ENCODE peak calls at places on chromosomes 5 and 9, in ten cellular contexts. Q, J, W, M, U, X, A, Y, C and N are unnamed samples.

GRCh38 chr9:115015018-115015635 is 84.7 kb upstream of the TNFSF8 start:
- DNase-seq in C (peak; percentile 15), Y (no peak), Q (no peak), A (peak; percentile 59), X (peak; percentile 54), W (peak; percentile 54), M (peak; percentile 40), U (peak; percentile 40), J (peak; percentile 86), N (no peak)

GRCh38 chr9:70462300-70462699 is 47.8 kb upstream of the KLF9 start:
- DNase-seq in W (no peak), Q (no peak), X (no peak), M (no peak), J (no peak), A (no peak), U (no peak), Y (no peak), C (no peak), N (no peak)

GRCh38 chr5:125668904-125669303 is 754.3 kb upstream of the GRAMD2B start:
- DNase-seq in X (no peak), J (peak; percentile 69), U (no peak), M (no peak), Q (no peak), A (no peak), Y (no peak), C (no peak), W (no peak), N (no peak)

GRCh38 chr9:95595780-95596179 is 79.0 kb upstream of the PTCH1 start:
- DNase-seq in U (no peak), Y (no peak), A (no peak), W (no peak), X (no peak), J (no peak), Q (no peak), M (no peak), C (no peak), N (no peak)

GRCh38 chr5:56941981-56942380 is 9.9 kb downstream of the MIER3 start:
- DNase-seq in Y (no peak), J (no peak), M (no peak), Q (no peak), A (no peak), U (no peak), X (peak; percentile 36), C (no peak), W (no peak), N (no peak)

GRCh38 chr5:150137997-150138396 is 17.6 kb downstream of the PDGFRB start:
- DNase-seq in Q (no peak), M (no peak), J (no peak), Y (no peak), C (no peak), A (no peak), W (no peak), X (peak; percentile 43), U (no peak), N (no peak)

GRCh38 chr5:180825768-180826525 is 23.3 kb upstream of the MGAT1 start:
- DNase-seq in J (peak; percentile 86), X (peak; percentile 44), C (no peak), W (no peak), U (peak; percentile 87), Y (no peak), M (peak; percentile 88), Q (no peak), A (no peak), N (no peak)

GRCh38 chr5:167406503-167406902 is 884.9 kb upstream of the WWC1 start:
- DNase-seq in X (no peak), A (no peak), Q (no peak), W (no peak), Y (no peak), J (no peak), C (no peak), U (no peak), M (no peak), N (no peak)

GRCh38 chr9:120257483-120257882 is 322.5 kb downstream of the CDK5RAP2 start:
- DNase-seq in Q (no peak), W (no peak), Y (no peak), U (no peak), X (no peak), M (no peak), C (no peak), A (no peak), J (no peak), N (no peak)

GRCh38 chr5:15522141-15522540 is 22.2 kb downstream of the FBXL7 start:
- DNase-seq in U (peak; percentile 7), A (no peak), X (no peak), Q (no peak), Y (no peak), M (no peak), W (no peak), J (no peak), C (no peak), N (no peak)

GRCh38 chr9:82651474-82651873 is 411.5 kb downstream of the RASEF start:
- DNase-seq in X (no peak), A (no peak), W (no peak), Y (no peak), C (no peak), Q (no peak), M (no peak), J (no peak), U (no peak), N (no peak)

DNA sequence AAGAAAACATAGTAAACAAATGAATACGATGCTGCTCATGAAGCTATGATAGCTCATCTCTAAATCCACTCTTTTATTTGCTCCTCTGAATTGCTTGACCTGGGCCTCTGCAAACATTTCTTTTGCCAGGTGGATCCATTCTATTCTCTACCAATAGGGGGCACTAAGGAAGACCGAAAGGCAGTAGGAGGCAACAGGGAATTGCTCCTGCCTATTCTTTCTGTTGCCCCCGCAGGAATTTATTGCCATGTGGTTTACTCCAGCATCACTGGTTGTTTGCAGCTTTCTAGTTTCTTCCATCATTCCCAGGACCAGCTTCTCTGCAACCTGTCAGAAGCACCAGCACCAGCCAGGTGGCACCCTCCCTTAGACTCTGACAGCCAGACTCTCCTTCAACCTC is 5.3 kb downstream of the GAPT start:
- DNase-seq in Y (no peak), M (no peak), W (no peak), C (no peak), A (no peak), Q (no peak), X (no peak), U (no peak), J (no peak), N (no peak)
- TF ChIP-seq CTCF in Y (no peak), M (no peak), W (peak; percentile 30), C (peak; percentile 27), A (peak; percentile 66), Q (peak; percentile 21), X (peak; percentile 23), U (peak; percentile 46), J (no peak), N (no peak)

GRCh38 chr5:81533629-81534480 is 139.9 kb upstream of the ACOT12 start:
- DNase-seq in C (no peak), J (no peak), Y (no peak), M (no peak), X (no peak), A (no peak), W (no peak), U (no peak), Q (no peak), N (no peak)
- TF ChIP-seq CTCF in C (no peak), J (no peak), Y (no peak), M (no peak), X (no peak), A (no peak), W (no peak), U (no peak), Q (no peak), N (no peak)

DNA sequence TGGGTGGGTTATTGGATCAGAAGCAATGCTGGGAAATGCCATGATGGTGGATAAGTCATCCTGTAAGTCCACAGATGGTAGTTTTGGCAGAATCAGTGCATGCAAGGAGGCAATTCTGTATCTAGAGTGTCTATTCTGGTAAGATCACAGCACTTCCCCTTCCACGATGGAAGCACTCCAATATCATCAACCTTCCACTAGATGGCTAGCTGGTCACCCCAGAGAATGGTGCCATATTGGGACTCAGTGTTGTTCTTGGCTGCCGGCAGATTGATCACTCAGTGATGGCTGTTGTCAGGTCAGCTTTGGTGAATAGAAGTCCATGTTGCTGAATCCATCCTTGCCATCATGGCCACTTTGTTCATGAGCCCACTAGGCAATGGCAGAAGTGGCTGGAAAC is 553.5 kb downstream of the CSNK1G3 start:
- DNase-seq in C (no peak), M (no peak), A (no peak), J (no peak), U (no peak), X (no peak), Q (no peak), W (no peak), Y (no peak), N (no peak)
- TF ChIP-seq CTCF in C (no peak), M (no peak), A (no peak), J (no peak), U (no peak), X (no peak), Q (no peak), W (no peak), Y (no peak), N (no peak)

GRCh38 chr5:65765582-65765981 is 43.6 kb downstream of the NLN start:
- DNase-seq in M (no peak), X (no peak), J (no peak), Y (no peak), W (no peak), C (no peak), A (no peak), U (no peak), Q (no peak), N (no peak)
- TF ChIP-seq CTCF in M (no peak), X (no peak), J (no peak), Y (no peak), W (no peak), C (no peak), A (no peak), U (no peak), Q (no peak), N (no peak)

GRCh38 chr5:138489705-138490104 is 24.4 kb downstream of the EGR1 start:
- DNase-seq in X (no peak), U (no peak), M (peak; percentile 40), J (no peak), Q (no peak), Y (no peak), A (no peak), C (no peak), W (no peak), N (no peak)
- TF ChIP-seq CTCF in X (no peak), U (no peak), M (no peak), J (no peak), Q (no peak), Y (no peak), A (no peak), C (no peak), W (no peak), N (no peak)